ENCODE peak calls at places on chromosomes 3 and 15, in five cellular contexts. L is AG09309, H is A549, C is SK-MEL-5, D is lung microvascular endothelial cell. A is an unnamed sample.

GRCh38 chr3:185717121-185717520 is 107.7 kb downstream of the IGF2BP2 start:
- DNase-seq in L (peak), H (no peak), C (no peak), D (no peak), A (peak)

GRCh38 chr3:20023663-20024417 is 11.8 kb upstream of the PP2D1 start:
- DNase-seq in L (no peak), H (no peak), C (peak), D (peak), A (no peak)

GRCh38 chr3:116701070-116701469 is 8.5 kb upstream of the TUSC7 start:
- DNase-seq in L (no peak), H (no peak), C (no peak), D (no peak), A (no peak)

GRCh38 chr15:27231811-27232210 is 260.8 kb downstream of the GABRG3 start:
- DNase-seq in L (no peak), H (no peak), C (no peak), D (no peak), A (no peak)

GRCh38 chr3:190360228-190360627 is 27.7 kb upstream of the CLDN16 start:
- DNase-seq in L (no peak), H (no peak), C (no peak), D (no peak), A (no peak)

GRCh38 chr3:142624725-142625440 is 28.7 kb downstream of the PLS1 start:
- DNase-seq in L (no peak), H (no peak), C (no peak), D (no peak), A (no peak)

GRCh38 chr3:54122046-54122801 is at the start of gene CACNA2D3:
- DNase-seq in L (no peak), H (no peak), C (no peak), D (peak), A (no peak)

GRCh38 chr15:76328962-76329361 is 7.6 kb upstream of the ISL2 start:
- DNase-seq in L (no peak), H (no peak), C (no peak), D (no peak), A (peak)

GRCh38 chr15:41474941-41475340 is 18.7 kb upstream of the ITPKA start:
- DNase-seq in L (no peak), H (no peak), C (no peak), D (no peak), A (no peak)

GRCh38 chr3:134650431-134651346 is at the start of gene KY:
- DNase-seq in L (no peak), H (peak), C (peak), D (peak), A (no peak)

GRCh38 chr3:141103067-141103466 is 51.9 kb downstream of the SPSB4 start:
- DNase-seq in L (no peak), H (no peak), C (no peak), D (no peak), A (no peak)

GRCh38 chr3:23835807-23836206 is 30.1 kb downstream of the UBE2E1 start:
- DNase-seq in L (no peak), H (no peak), C (no peak), D (peak), A (no peak)

GRCh38 chr15:37133619-37134018 is 33.3 kb upstream of the MEIS2 start:
- DNase-seq in L (peak), H (no peak), C (peak), D (peak), A (peak)

GRCh38 chr3:126378341-126378751 is 16.4 kb upstream of the CFAP100 start:
- DNase-seq in L (no peak), H (no peak), C (no peak), D (no peak), A (no peak)